ENCODE peak calls at places on chromosomes 4 and X, in seven cellular contexts. P is psoas muscle; Y is neural progenitor cell; U is CD8-positive, alpha-beta memory T cell; E is right lobe of liver; M is upper lobe of right lung; L is ovary. O is an unnamed sample.

GRCh38 chr4:152352645-152353116 is 183.2 kb downstream of the FBXW7 start:
- DNase-seq in Y (peak; percentile 85), L (peak; percentile 60), U (no peak), E (no peak), M (no peak), P (no peak), O (peak; percentile 62)

GRCh38 chr4:76078033-76078613 is 3.6 kb downstream of the ART3 start:
- DNase-seq in E (no peak), L (no peak), U (no peak), Y (no peak), M (no peak), P (no peak), O (no peak)

GRCh38 chr4:158025131-158025530 is 147.7 kb downstream of the GASK1B start:
- DNase-seq in P (no peak), M (no peak), E (no peak), L (no peak), U (no peak), Y (no peak), O (no peak)

GRCh38 chr4:83964996-83965541 is 429.2 kb downstream of the GPAT3 start:
- DNase-seq in P (no peak), L (no peak), U (no peak), Y (peak; percentile 25), E (no peak), M (no peak), O (no peak)

GRCh38 chrX:134484039-134484438 is 24.1 kb downstream of the HPRT1 start:
- DNase-seq in P (no peak), U (peak; percentile 13), M (no peak), L (no peak), Y (peak; percentile 26), E (no peak), O (no peak)

GRCh38 chr4:124947622-124948265 is 235.2 kb upstream of the ANKRD50 start:
- DNase-seq in E (no peak), U (no peak), P (no peak), L (no peak), M (no peak), Y (no peak), O (no peak)

GRCh38 chrX:103503163-103503852 is 16.0 kb downstream of the RAB40A start:
- DNase-seq in U (no peak), E (no peak), Y (no peak), P (no peak), M (no peak), L (no peak), O (no peak)

GRCh38 chr4:103934178-103934789 is 214.5 kb upstream of the TACR3 start:
- DNase-seq in E (no peak), P (no peak), L (no peak), M (no peak), U (no peak), Y (peak; percentile 72), O (no peak)

GRCh38 chrX:12239356-12240082 is 101.2 kb downstream of the FRMPD4 start:
- DNase-seq in E (no peak), L (no peak), P (no peak), Y (no peak), U (no peak), M (no peak), O (no peak)

GRCh38 chr4:9996319-9997110 is 24.8 kb downstream of the SLC2A9 start:
- DNase-seq in Y (no peak), E (no peak), P (no peak), U (no peak), L (no peak), M (no peak), O (peak; percentile 58)

GRCh38 chr4:177902386-177902785 is 460.1 kb upstream of the AGA start:
- DNase-seq in M (no peak), Y (no peak), E (no peak), P (no peak), L (no peak), U (no peak), O (no peak)

GRCh38 chr4:78476108-78476704 is 75.4 kb upstream of the ANXA3 start:
- DNase-seq in E (no peak), M (no peak), P (no peak), L (no peak), Y (no peak), U (no peak), O (no peak)

GRCh38 chr4:76696109-76696508 is 201.8 kb downstream of the SOWAHB start:
- DNase-seq in U (no peak), P (no peak), L (no peak), Y (peak; percentile 98), M (no peak), E (no peak), O (no peak)

GRCh38 chr4:6470502-6471302 is 1.7 kb downstream of the PPP2R2C start:
- DNase-seq in P (peak; percentile 61), E (peak; percentile 47), U (no peak), L (peak; percentile 63), M (peak; percentile 66), Y (peak; percentile 66), O (peak; percentile 63)

GRCh38 chrX:32954125-32954524 is 257.2 kb downstream of the DMD start:
- DNase-seq in Y (no peak), P (no peak), E (no peak), L (no peak), U (no peak), M (no peak), O (no peak)

GRCh38 chr4:105550641-105551040 is 1.8 kb upstream of the ARHGEF38 start:
- DNase-seq in P (no peak), Y (no peak), U (no peak), E (no peak), M (no peak), L (no peak), O (no peak)

GRCh38 chr4:54386693-54387092 is 157.6 kb downstream of the PDGFRA start:
- DNase-seq in L (no peak), P (no peak), U (no peak), Y (no peak), M (no peak), E (no peak), O (no peak)

GRCh38 chrX:19886375-19886774 is 1.0 kb downstream of the SH3KBP1 start:
- DNase-seq in E (no peak), M (no peak), L (no peak), U (no peak), Y (peak; percentile 15), P (no peak), O (no peak)

GRCh38 chrX:25016938-25017598 is 1.3 kb upstream of the ARX start:
- DNase-seq in U (no peak), M (no peak), Y (peak; percentile 36), E (no peak), L (no peak), P (no peak), O (no peak)

GRCh38 chrX:25017667-25018247 is 2.0 kb upstream of the ARX start:
- DNase-seq in M (no peak), P (no peak), L (peak; percentile 77), E (no peak), U (no peak), Y (peak; percentile 75), O (no peak)

GRCh38 chrX:25014366-25014838 is 1.4 kb downstream of the ARX start:
- DNase-seq in L (no peak), Y (peak; percentile 34), E (no peak), U (no peak), P (no peak), M (no peak), O (no peak)

GRCh38 chrX:25015486-25016360 is at the start of gene ARX:
- DNase-seq in E (peak; percentile 55), Y (peak; percentile 97), L (peak; percentile 89), P (peak; percentile 68), U (no peak), M (peak; percentile 70), O (no peak)

GRCh38 chrX:25016361-25016671 is 551 bp upstream of the ARX start:
- DNase-seq in E (no peak), M (no peak), P (no peak), Y (peak; percentile 56), L (peak; percentile 56), U (no peak), O (no peak)
- H3K27me3 ChIP-seq in E (no peaks in the 10 kb centered on the region), M (peaks cover 84% of the 10 kb centered on the region), P (peaks cover 11% of the 10 kb centered on the region), Y (peaks cover 99% of the 10 kb centered on the region), L (no peaks in the 10 kb centered on the region), U (peaks cover 20% of the 10 kb centered on the region), O (peaks cover 67% of the 10 kb centered on the region)

GRCh38 chr4:148747721-148748268 is 305.6 kb upstream of the NR3C2 start:
- DNase-seq in L (no peak), P (no peak), M (no peak), U (no peak), Y (no peak), E (no peak), O (no peak)

DNA sequence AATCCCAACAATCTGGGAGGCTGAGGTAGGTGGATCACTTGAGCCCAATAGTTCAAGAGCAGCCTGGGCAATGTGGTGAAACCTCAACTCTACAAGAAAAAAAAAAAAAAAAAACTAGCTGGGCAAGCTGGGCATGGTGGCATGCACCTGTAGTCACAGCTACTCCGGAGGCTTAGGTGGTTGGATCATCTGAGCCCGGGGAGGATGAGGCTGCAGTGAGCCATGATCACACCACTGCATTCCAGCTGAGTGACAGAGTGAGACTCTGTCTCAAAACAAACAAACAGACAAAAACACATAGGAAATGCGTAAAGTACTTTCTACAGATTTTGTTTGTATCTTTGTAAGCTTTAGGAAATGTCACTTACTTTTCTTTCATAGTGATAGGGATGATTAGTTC is 307.2 kb upstream of the NR3C2 start:
- DNase-seq in E (no peak), Y (no peak), U (no peak), P (no peak), L (no peak), M (no peak), O (no peak)
- H3K4me3 ChIP-seq in E (no peak overlapping the region), Y (no peak overlapping the region), U (no peak overlapping the region), P (no peak overlapping the region), L (no peak overlapping the region), M (no peak overlapping the region), O (no peak overlapping the region)

GRCh38 chr4:38097818-38098217 is 137.6 kb downstream of the PTTG2 start:
- DNase-seq in M (no peak), Y (no peak), U (no peak), P (no peak), L (no peak), E (no peak), O (no peak)
- H3K36me3 ChIP-seq in M (peaks cover 20% of the 10 kb centered on the region), Y (no peaks in the 10 kb centered on the region), U (peaks cover 15% of the 10 kb centered on the region), P (peaks cover 2% of the 10 kb centered on the region), L (no peaks in the 10 kb centered on the region), E (no peaks in the 10 kb centered on the region), O (peaks cover 36% of the 10 kb centered on the region)

GRCh38 chrX:68717196-68717595 is 69.7 kb downstream of the STARD8 start:
- DNase-seq in P (no peak), M (no peak), Y (no peak), U (no peak), E (no peak), L (peak; percentile 10), O (no peak)

GRCh38 chrX:68717663-68718442 is 70.4 kb downstream of the STARD8 start:
- DNase-seq in U (no peak), M (no peak), E (no peak), Y (no peak), P (no peak), L (peak; percentile 16), O (no peak)

GRCh38 chrX:68719904-68720614 is 72.6 kb downstream of the STARD8 start:
- DNase-seq in U (no peak), L (no peak), Y (peak; percentile 17), M (no peak), P (no peak), E (no peak), O (no peak)

GRCh38 chrX:68719181-68719903 is 71.9 kb downstream of the STARD8 start:
- DNase-seq in P (no peak), Y (no peak), M (no peak), E (no peak), U (no peak), L (no peak), O (no peak)

DNA sequence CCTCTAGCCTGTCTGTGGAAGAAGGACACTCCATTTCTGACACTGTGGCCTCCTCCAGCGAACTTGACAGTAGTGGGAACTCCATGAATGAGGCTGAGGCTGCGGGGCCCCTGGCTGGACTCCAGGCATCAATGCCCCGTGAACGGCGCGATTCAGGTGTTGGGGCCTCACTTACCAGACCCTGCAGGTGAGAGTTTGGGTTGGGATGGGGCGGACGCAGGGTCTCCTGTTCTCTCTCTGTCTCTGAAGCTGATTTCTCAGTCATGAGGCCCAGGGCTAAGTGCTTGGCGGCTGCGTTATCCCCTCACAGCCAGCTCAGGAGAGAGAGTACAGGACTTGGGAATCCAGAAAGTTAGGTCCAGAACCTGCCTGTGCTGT is 71.0 kb downstream of the STARD8 start:
- DNase-seq in Y (no peak), E (no peak), P (no peak), U (no peak), M (no peak), L (no peak), O (no peak)
- H3K27me3 ChIP-seq in Y (no peaks in the 10 kb centered on the region), E (no peaks in the 10 kb centered on the region), P (no peaks in the 10 kb centered on the region), U (no peaks in the 10 kb centered on the region), M (no peaks in the 10 kb centered on the region), L (no peaks in the 10 kb centered on the region), O (no peaks in the 10 kb centered on the region)